ENCODE peak calls at places on chromosomes 4 and X, in ten cellular contexts. Q is prostate gland, C is breast epithelium, B is transverse colon, X is stomach, Y is suprapubic skin, Z is HCT116, D is H1, N is K562, P is SK-N-MC. A is an unnamed sample.

GRCh38 chr4:1130318-1131186 is 17.2 kb upstream of the RNF212 start:
- DNase-seq in Q (peak; percentile 51), C (no peak), B (peak; percentile 70), X (peak; percentile 72), Y (no peak), Z (peak; percentile 57), D (peak; percentile 84), N (peak; percentile 86), P (peak; percentile 26), A (peak; percentile 79)

GRCh38 chr4:96343836-96344235 is 503.9 kb downstream of the PDHA2 start:
- DNase-seq in Q (no peak), C (no peak), B (no peak), X (no peak), Y (no peak), Z (no peak), D (no peak), N (no peak), P (no peak), A (no peak)

GRCh38 chrX:111322231-111322855 is 52.1 kb upstream of the CAPN6 start:
- DNase-seq in Q (no peak), C (no peak), B (no peak), X (no peak), Y (no peak), Z (no peak), D (no peak), N (no peak), P (no peak), A (no peak)

GRCh38 chr4:125639182-125639621 is 324.4 kb downstream of the FAT4 start:
- DNase-seq in Q (no peak), C (no peak), B (no peak), X (no peak), Y (no peak), Z (no peak), D (peak; percentile 74), N (no peak), P (no peak), A (peak; percentile 11)

GRCh38 chrX:69082055-69082752 is 83.0 kb downstream of the PJA1 start:
- DNase-seq in Q (no peak), C (no peak), B (no peak), X (no peak), Y (no peak), Z (no peak), D (no peak), N (peak; percentile 7), P (no peak), A (no peak)

GRCh38 chr4:143558823-143559756 is 45.6 kb downstream of the SMARCA5 start:
- DNase-seq in Q (peak; percentile 54), C (peak; percentile 62), B (peak; percentile 79), X (peak; percentile 78), Y (peak; percentile 70), Z (no peak), D (peak; percentile 68), N (peak; percentile 16), P (no peak), A (peak; percentile 84)

GRCh38 chr4:126630171-126630570 is 1002.6 kb upstream of the INTU start:
- DNase-seq in Q (no peak), C (no peak), B (no peak), X (no peak), Y (no peak), Z (no peak), D (no peak), N (no peak), P (no peak), A (no peak)

GRCh38 chr4:43066415-43066814 is 173.9 kb downstream of the GRXCR1 start:
- DNase-seq in Q (no peak), C (no peak), B (no peak), X (no peak), Y (no peak), Z (no peak), D (no peak), N (no peak), P (no peak), A (no peak)

GRCh38 chrX:9829308-9830267 is 43.4 kb downstream of the SHROOM2 start:
- DNase-seq in Q (no peak), C (no peak), B (no peak), X (no peak), Y (no peak), Z (peak; percentile 65), D (no peak), N (no peak), P (no peak), A (no peak)

GRCh38 chr4:86640469-86640868 is 46.4 kb downstream of the PTPN13 start:
- DNase-seq in Q (no peak), C (no peak), B (no peak), X (no peak), Y (no peak), Z (no peak), D (no peak), N (no peak), P (no peak), A (no peak)

GRCh38 chrX:144592036-144592435 is 655.3 kb upstream of the SPANXN1 start:
- DNase-seq in Q (no peak), C (no peak), B (no peak), X (no peak), Y (no peak), Z (no peak), D (no peak), N (no peak), P (no peak), A (no peak)

GRCh38 chr4:88147799-88148217 is 10.6 kb downstream of the ABCG2 start:
- DNase-seq in Q (no peak), C (no peak), B (no peak), X (no peak), Y (no peak), Z (no peak), D (no peak), N (no peak), P (no peak), A (no peak)

GRCh38 chrX:11558972-11559371 is 106.7 kb downstream of the ARHGAP6 start:
- DNase-seq in Q (no peak), C (no peak), B (peak; percentile 12), X (peak; percentile 29), Y (no peak), Z (peak; percentile 15), D (peak; percentile 43), N (peak; percentile 55), P (no peak), A (peak; percentile 44)

GRCh38 chr4:2260336-2261109 is 1.4 kb downstream of the MXD4 start:
- DNase-seq in Q (no peak), C (peak; percentile 43), B (peak; percentile 15), X (peak; percentile 28), Y (peak; percentile 75), Z (no peak), D (no peak), N (no peak), P (no peak), A (no peak)

GRCh38 chr4:183505556-183506388 is 914 bp downstream of the ING2 start:
- DNase-seq in Q (peak; percentile 85), C (peak; percentile 83), B (peak; percentile 88), X (peak; percentile 83), Y (peak; percentile 93), Z (peak; percentile 51), D (peak; percentile 90), N (peak; percentile 92), P (no peak), A (peak; percentile 90)
- TF ChIP-seq POLR2AphosphoS5 in Q (peak; percentile 84), C (peak; percentile 93), B (peak; percentile 73), X (peak; percentile 94), Y (peak; percentile 58), Z (peak; percentile 61), D (peak; percentile 92), N (peak; percentile 82), P (peak; percentile 85), A (peak; percentile 87)

DNA sequence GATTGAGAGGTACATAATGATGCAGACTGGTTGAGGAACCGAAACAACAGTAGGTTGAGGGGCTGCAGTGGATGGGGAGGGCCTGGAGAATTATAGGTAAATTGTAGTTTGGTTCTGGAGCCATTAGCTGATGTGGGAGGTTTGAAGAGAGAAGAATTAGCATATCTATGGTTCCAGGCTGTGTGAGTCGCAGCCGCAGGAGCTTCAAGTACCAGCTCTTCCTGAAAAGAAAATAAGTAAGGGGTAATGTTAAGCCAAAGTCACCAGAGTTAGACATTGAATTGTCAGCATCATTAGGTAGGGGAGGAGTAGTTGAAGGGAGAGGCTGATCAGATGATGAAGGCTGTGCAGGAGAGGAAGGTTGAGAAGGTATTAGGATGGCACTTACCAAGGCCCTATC is 29.5 kb downstream of the PF4 start:
- DNase-seq in Q (no peak), C (no peak), B (no peak), X (no peak), Y (no peak), Z (no peak), D (no peak), N (no peak), P (no peak), A (no peak)
- H3K27ac ChIP-seq in Q (no peak overlapping the region), C (no peak overlapping the region), B (no peak overlapping the region), X (no peak overlapping the region), Y (no peak overlapping the region), Z (no peak overlapping the region), D (no peak overlapping the region), N (no peak overlapping the region), P (no peak overlapping the region), A (no peak overlapping the region)

DNA sequence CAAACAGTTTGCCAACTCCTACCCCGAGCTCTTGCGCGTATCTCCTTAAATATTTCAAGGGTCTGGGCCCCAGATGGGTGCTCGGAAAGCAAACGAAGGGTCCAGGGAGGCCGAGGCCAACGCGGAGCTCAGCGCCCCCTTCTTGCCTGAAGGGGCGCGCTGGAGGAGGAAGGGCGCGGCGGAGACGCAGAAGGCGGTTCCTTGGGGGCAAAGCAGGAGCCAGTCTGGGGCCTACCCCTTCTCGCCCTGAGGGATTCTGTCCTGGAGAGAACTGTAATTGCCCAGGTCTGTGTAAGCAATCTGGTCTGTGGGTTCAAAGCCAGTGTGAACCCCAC is 4.0 kb upstream of the SFRP2 start:
- DNase-seq in Q (no peak), C (no peak), B (no peak), X (no peak), Y (no peak), Z (no peak), D (no peak), N (no peak), P (no peak), A (no peak)
- TF ChIP-seq POLR2AphosphoS5 in Q (no peak), C (no peak), B (no peak), X (no peak), Y (no peak), Z (no peak), D (no peak), N (no peak), P (no peak), A (no peak)

GRCh38 chr4:110417151-110417550 is 58.8 kb upstream of the ENPEP start:
- DNase-seq in Q (no peak), C (no peak), B (no peak), X (no peak), Y (no peak), Z (no peak), D (no peak), N (no peak), P (no peak), A (no peak)

GRCh38 chr4:110415451-110415850 is 60.5 kb upstream of the ENPEP start:
- DNase-seq in Q (no peak), C (no peak), B (no peak), X (no peak), Y (no peak), Z (no peak), D (no peak), N (no peak), P (no peak), A (no peak)

GRCh38 chr4:110414590-110414989 is 61.4 kb upstream of the ENPEP start:
- DNase-seq in Q (no peak), C (no peak), B (no peak), X (no peak), Y (no peak), Z (no peak), D (no peak), N (no peak), P (no peak), A (no peak)

GRCh38 chr4:110412354-110412753 is 63.6 kb upstream of the ENPEP start:
- DNase-seq in Q (no peak), C (no peak), B (no peak), X (no peak), Y (no peak), Z (no peak), D (no peak), N (no peak), P (no peak), A (peak; percentile 12)

GRCh38 chr4:110411599-110412011 is 64.3 kb upstream of the ENPEP start:
- DNase-seq in Q (no peak), C (no peak), B (peak; percentile 24), X (no peak), Y (no peak), Z (no peak), D (peak; percentile 73), N (no peak), P (no peak), A (peak; percentile 26)
- H3K27ac ChIP-seq in Q (no peak overlapping the region), C (no peak overlapping the region), B (peak overlapping the region; percentile 48), X (no peak overlapping the region), Y (no peak overlapping the region), Z (peak overlapping the region; percentile 50), D (no peak overlapping the region), N (no peak overlapping the region), P (no peak overlapping the region), A (no peak overlapping the region)

A was measured in SK-N-SH.